ENCODE peak calls at places on chromosomes 2 and 18, in five cellular contexts. D is body of pancreas, E is left lung, O is tibial artery, M is AG04449. N is an unnamed sample.

GRCh38 chr2:6952116-6952515 is 34.9 kb downstream of the RNF144A start:
- DNase-seq in E (no peak), D (no peak), M (no peak), O (no peak), N (no peak)

GRCh38 chr2:51795248-51795888 is 763.4 kb upstream of the NRXN1 start:
- DNase-seq in O (no peak), D (no peak), M (no peak), E (no peak), N (peak)

GRCh38 chr2:207253946-207254345 is 88.2 kb upstream of the KLF7 start:
- DNase-seq in E (no peak), M (peak), O (no peak), D (no peak), N (no peak)

GRCh38 chr2:97935719-97936161 is 60.0 kb downstream of the TMEM131 start:
- DNase-seq in O (no peak), M (peak), E (no peak), D (no peak), N (no peak)

GRCh38 chr2:43225093-43225787 is 1.2 kb downstream of the ZFP36L2 start:
- DNase-seq in O (peak), D (peak), E (peak), M (no peak), N (peak)

GRCh38 chr2:160442603-160443002 is 51.0 kb downstream of the RBMS1 start:
- DNase-seq in M (no peak), O (no peak), E (no peak), D (no peak), N (no peak)

GRCh38 chr2:235958631-235959395 is 209.4 kb downstream of the GBX2 start:
- DNase-seq in D (no peak), M (no peak), E (no peak), O (no peak), N (no peak)

GRCh38 chr2:5730386-5730785 is 38.2 kb downstream of the SOX11 start:
- DNase-seq in M (no peak), O (no peak), E (no peak), D (no peak), N (no peak)

GRCh38 chr18:26056291-26056690 is 34.1 kb downstream of the SS18 start:
- DNase-seq in O (no peak), E (no peak), M (no peak), D (no peak), N (no peak)

GRCh38 chr2:172607379-172607928 is 51.6 kb downstream of the PDK1 start:
- DNase-seq in E (no peak), M (no peak), D (no peak), O (no peak), N (no peak)

GRCh38 chr2:33796511-33796910 is 197.4 kb upstream of the FAM98A start:
- DNase-seq in E (no peak), M (no peak), O (no peak), D (no peak), N (no peak)

GRCh38 chr2:195532255-195532627 is 124.8 kb upstream of the SLC39A10 start:
- DNase-seq in D (no peak), E (no peak), O (no peak), M (no peak), N (no peak)

GRCh38 chr18:77765468-77765867 is 515.8 kb downstream of the GALR1 start:
- DNase-seq in D (peak), E (no peak), O (no peak), M (no peak), N (peak)

GRCh38 chr2:100042559-100042958 is 99.8 kb downstream of the AFF3 start:
- DNase-seq in M (no peak), D (no peak), E (no peak), O (no peak), N (no peak)

GRCh38 chr2:38515155-38516074 is 87.3 kb downstream of the HNRNPLL start:
- DNase-seq in E (peak), D (peak), M (no peak), O (no peak), N (peak)

GRCh38 chr2:200309296-200309846 is 2.9 kb downstream of the SPATS2L start:
- DNase-seq in M (no peak), O (no peak), D (no peak), E (no peak), N (no peak)

GRCh38 chr2:58920001-58920400 is 678.9 kb upstream of the FANCL start:
- DNase-seq in M (no peak), E (no peak), O (no peak), D (no peak), N (no peak)

GRCh38 chr2:239528883-239529282 is 128.1 kb upstream of the HDAC4 start:
- DNase-seq in D (no peak), M (no peak), E (no peak), O (no peak), N (no peak)

GRCh38 chr2:200383380-200384110 is 77.1 kb downstream of the SPATS2L start:
- DNase-seq in D (no peak), E (no peak), O (no peak), M (no peak), N (no peak)

GRCh38 chr2:237872178-237872887 is 12.9 kb downstream of the RAMP1 start:
- DNase-seq in O (no peak), D (no peak), E (no peak), M (no peak), N (no peak)

GRCh38 chr2:126732682-126733245 is 76.8 kb downstream of the GYPC start:
- DNase-seq in D (no peak), E (no peak), M (no peak), O (no peak), N (no peak)

GRCh38 chr18:27824841-27825720 is 351.8 kb downstream of the CDH2 start:
- DNase-seq in O (no peak), E (no peak), D (no peak), M (no peak), N (no peak)

GRCh38 chr2:145185696-145186095 is 665.8 kb upstream of the ZEB2 start:
- DNase-seq in E (no peak), O (no peak), M (no peak), D (no peak), N (no peak)

DNA sequence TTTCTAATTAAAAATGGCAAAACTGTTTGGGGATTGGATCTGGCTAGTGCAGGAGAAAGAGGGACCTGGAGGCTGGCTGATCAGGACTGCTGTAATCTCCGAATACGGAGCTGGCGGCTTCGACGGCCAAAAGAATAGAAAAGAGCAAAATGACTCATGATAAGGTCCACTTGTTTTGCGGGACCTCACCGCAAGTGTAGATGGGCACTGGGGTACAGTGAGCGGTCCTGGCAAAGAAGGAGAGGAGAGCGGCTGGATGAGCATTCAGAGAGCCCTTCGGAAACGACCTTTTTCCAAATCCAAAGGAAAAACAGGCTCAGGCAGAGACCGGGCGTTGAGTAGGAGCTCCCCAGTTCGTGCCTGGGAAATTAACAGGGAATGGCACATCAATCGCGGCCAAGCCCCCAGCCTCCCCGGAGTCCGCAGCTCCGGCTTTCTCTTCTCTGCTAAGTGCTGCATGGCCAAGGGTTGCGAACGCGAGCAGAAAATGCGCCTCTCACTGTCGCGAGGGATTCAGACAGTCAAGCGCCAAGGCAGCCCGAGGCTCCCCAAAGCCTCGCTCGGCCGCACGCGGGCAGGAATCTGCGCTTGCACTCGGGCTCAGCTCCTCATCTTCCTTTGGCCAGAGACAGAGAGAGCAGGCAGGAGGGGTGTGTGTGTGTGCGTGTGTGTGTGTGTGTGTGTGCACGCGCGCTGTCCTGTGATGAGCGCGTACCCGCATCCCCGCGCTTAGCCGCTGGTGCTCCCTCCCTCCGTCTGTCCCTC is 1.8 kb downstream of the DCC start:
- DNase-seq in E (no peak), O (no peak), D (no peak), M (no peak), N (no peak)
- H3K4me3 ChIP-seq in E (no peak), O (peak), D (no peak), M (peak), N (no peak)

DNA sequence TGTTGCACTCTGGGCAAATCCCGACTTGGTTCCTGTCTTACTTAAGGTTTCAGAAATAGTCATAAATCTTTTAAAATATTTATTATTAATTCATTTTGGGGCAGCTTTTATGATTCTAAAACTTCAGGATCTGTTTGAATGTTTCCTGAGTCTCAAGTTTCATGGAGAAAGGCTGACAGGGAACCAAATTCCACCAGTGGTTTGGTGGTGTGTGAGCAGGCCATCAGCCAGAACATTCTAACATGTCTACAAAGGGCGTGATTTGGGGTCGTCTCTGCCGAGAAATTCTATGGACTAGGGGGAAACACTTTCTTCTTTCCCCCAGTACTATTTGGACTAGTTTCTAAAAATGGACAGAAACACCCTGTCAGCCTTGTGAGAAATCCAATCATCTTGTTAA is 366.4 kb downstream of the ZNF521 start:
- DNase-seq in E (no peak), O (no peak), D (no peak), M (no peak), N (no peak)
- H3K4me3 ChIP-seq in E (no peak), O (no peak), D (no peak), M (no peak), N (no peak)

DNA sequence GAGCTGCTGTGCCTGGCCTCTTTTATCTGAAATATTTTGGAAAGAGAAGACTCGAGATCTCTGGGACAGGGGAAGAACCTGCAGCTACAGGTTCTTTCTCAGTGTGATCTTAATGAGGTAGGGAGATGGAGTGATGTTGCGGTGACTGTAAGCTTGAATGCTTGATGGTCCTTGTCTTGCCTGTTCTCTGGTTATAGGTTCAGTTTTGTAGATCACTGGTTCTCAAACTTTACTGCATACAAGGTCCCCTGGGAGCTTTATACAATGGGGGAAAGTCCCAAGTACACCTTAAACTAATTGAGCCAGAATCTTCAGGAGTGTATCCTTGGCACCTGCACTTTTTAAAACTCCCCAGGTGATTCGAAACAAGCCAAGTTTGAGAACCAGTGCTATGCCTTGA is 136.7 kb upstream of the CXCR4 start:
- DNase-seq in D (no peak), O (no peak), E (no peak), M (no peak), N (no peak)
- H3K4me3 ChIP-seq in D (no peak), O (no peak), E (no peak), M (no peak), N (no peak)

GRCh38 chr2:73175663-73176204 is 26.6 kb upstream of the NOTO start:
- DNase-seq in D (peak), M (no peak), E (peak), O (peak), N (peak)
- H3K4me3 ChIP-seq in D (no peak), M (peak), E (peak), O (peak), N (peak)

DNA sequence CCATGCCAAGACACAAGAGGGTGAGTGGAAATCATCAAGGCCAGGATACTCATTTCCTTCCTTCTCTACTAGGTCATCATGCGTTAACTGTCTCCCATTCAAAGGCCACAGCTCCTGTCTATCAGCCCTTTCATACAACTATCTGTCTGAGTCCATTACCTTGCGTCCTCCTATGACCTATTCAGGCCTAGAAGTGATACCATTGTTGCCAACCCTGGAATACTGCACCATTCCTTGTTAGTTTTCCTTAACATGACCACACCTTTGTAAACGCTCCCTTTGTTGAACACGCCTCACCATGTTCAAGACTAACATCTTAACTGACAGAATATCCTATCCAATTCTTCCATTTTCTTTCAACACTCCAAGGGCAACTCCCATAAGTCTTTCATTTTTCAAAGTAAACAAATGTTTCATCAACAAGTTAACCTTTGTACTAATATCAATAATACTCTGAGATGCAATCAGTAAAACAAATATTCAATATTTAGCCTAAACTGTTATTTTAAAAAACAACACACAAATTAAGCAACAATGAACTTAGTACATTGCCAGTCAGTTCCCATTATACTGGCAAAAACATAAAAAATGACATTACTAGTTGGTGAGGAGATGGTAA is 19.8 kb upstream of the LGALSL start:
- DNase-seq in E (no peak), M (no peak), D (no peak), O (no peak), N (no peak)
- H3K4me3 ChIP-seq in E (no peak), M (no peak), D (no peak), O (no peak), N (no peak)